ENCODE peak calls at places on chromosome 19, in nine cellular contexts. S, Q, D, L, F, U, W, J and N are unnamed samples.

GRCh38 chr19:14683439-14683838 is 6.4 kb upstream of the ZNF333 start:
- DNase-seq in W (no peak), Q (no peak), L (peak), J (no peak), S (no peak), U (no peak), D (no peak), F (no peak), N (no peak)

GRCh38 chr19:27754700-27755099 is 1458.3 kb downstream of the UQCRFS1 start:
- DNase-seq in S (no peak), J (no peak), F (no peak), Q (no peak), W (no peak), D (no peak), U (no peak), L (no peak), N (no peak)

GRCh38 chr19:2719910-2720776 is 1.0 kb downstream of the DIRAS1 start:
- DNase-seq in F (peak), D (no peak), W (no peak), Q (peak), L (no peak), U (no peak), J (no peak), S (no peak), N (peak)

GRCh38 chr19:51422053-51422448 is 4.6 kb upstream of the SIGLEC10 start:
- DNase-seq in D (peak), L (peak), F (peak), Q (peak), W (peak), U (peak), S (peak), J (peak), N (peak)

GRCh38 chr19:13060964-13061927 is 41.4 kb downstream of the LYL1 start:
- DNase-seq in W (peak), D (peak), S (peak), U (peak), F (peak), Q (peak), J (peak), L (peak), N (peak)

GRCh38 chr19:8935460-8935859 is 74.7 kb downstream of the MUC16 start:
- DNase-seq in D (no peak), F (no peak), S (no peak), Q (no peak), L (no peak), W (no peak), U (no peak), J (no peak), N (no peak)

GRCh38 chr19:51372649-51373504 is at the start of gene NKG7:
- DNase-seq in D (no peak), S (peak), W (no peak), Q (no peak), L (no peak), U (no peak), J (no peak), F (no peak), N (no peak)

GRCh38 chr19:2477141-2477710 is 1.3 kb downstream of the GADD45B start:
- DNase-seq in L (peak), U (no peak), D (no peak), W (no peak), J (no peak), S (no peak), Q (peak), F (peak), N (peak)

GRCh38 chr19:19110410-19111137 is 27.7 kb downstream of the TMEM161A start:
- DNase-seq in W (no peak), F (no peak), S (no peak), D (no peak), L (no peak), J (no peak), Q (no peak), U (no peak), N (no peak)

GRCh38 chr19:54152878-54153524 is 6.5 kb downstream of the LENG1 start:
- DNase-seq in U (no peak), W (no peak), L (no peak), S (no peak), D (no peak), Q (no peak), F (no peak), J (no peak), N (no peak)

GRCh38 chr19:13195678-13196077 is 45.5 kb downstream of the IER2 start:
- DNase-seq in J (no peak), Q (peak), W (no peak), U (no peak), L (no peak), D (no peak), F (peak), S (peak), N (no peak)

GRCh38 chr19:2420490-2420889 is 6.9 kb downstream of the TIMM13 start:
- DNase-seq in S (no peak), F (no peak), L (no peak), Q (no peak), U (no peak), D (no peak), J (no peak), W (no peak), N (no peak)

DNA sequence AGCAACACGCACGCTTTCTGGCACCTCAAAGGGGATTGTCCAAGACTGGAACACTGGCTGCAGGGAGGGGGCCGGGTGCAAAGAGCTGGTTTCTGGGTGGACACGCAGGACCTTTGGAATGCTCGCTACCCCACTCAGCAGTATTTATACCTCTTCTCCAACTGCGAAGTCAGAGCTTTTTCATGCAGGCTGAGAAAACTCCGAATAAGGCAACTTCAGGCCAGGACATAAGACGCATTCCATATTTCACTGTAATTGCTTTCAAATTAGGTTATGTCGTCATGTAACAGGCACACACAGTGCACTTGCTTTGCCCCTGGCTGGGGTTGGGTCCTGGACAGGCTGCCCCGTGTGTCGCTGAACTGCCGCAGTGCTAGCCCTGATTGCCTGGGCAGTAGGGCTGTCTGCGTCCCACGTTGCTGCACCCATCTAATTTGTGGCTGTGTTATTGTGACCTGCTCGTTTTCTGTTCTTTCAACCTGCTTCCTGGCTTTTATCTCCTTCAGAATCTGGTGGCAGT is 44.5 kb downstream of the ACTN4 start:
- DNase-seq in J (no peak), S (no peak), W (no peak), Q (no peak), F (peak), L (peak), U (no peak), D (peak), N (no peak)
- H3K27ac ChIP-seq in J (peak), S (no peak), W (peak), Q (peak), F (peak), L (peak), U (peak), D (peak), N (peak)

DNA sequence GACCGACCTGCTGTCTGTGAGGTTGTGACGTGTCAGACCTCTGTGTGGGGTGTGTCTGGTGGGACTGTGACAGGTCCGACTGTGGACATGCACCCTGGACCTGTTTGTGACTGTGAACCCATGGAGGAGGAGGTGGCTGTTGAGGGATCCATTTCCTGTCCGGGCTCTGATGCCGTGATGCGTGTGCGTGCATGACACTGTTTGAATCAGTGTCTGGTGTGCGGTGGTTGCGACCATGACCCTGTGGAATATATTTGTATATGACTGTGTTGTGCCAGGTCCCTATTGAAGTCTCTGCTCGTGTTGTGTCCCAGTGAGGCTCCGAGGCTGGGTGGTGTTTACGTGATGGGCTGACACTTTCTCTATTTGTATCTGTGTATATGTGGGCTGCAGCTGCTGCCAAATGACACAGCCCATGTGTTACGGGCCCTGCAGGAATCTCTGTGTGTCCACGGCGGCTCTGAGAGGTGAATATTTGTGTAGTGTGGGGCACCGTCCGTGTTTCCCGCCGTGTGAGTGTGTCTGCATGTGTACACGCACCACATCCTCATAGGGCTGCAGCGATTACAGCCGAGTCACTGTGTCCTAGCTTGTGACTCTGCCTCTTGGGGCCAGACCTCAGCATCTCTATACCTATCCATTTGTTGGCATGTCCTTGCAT is 18.3 kb downstream of the CCDC97 start:
- DNase-seq in J (no peak), F (no peak), D (no peak), Q (no peak), W (no peak), L (no peak), S (no peak), U (no peak), N (no peak)
- H3K27ac ChIP-seq in J (no peak), F (peak), D (peak), Q (peak), W (peak), L (peak), S (peak), U (peak), N (peak)

GRCh38 chr19:10960314-10961072 is at the start of gene SMARCA4:
- DNase-seq in L (peak), J (peak), Q (peak), U (peak), F (peak), D (peak), W (peak), S (peak), N (peak)
- H3K27ac ChIP-seq in L (peak), J (peak), Q (peak), U (peak), F (peak), D (peak), W (peak), S (peak), N (peak)

GRCh38 chr19:56538761-56539263 is at the start of gene ZFP28:
- DNase-seq in D (no peak), W (peak), U (peak), F (no peak), S (peak), J (no peak), L (peak), Q (no peak), N (peak)
- H3K27ac ChIP-seq in D (peak), W (peak), U (peak), F (peak), S (peak), J (peak), L (peak), Q (peak), N (peak)

GRCh38 chr19:30026933-30027332 is 84.9 kb downstream of the URI1 start:
- DNase-seq in D (no peak), S (no peak), U (no peak), Q (no peak), F (no peak), L (no peak), J (no peak), W (no peak), N (no peak)
- H3K27ac ChIP-seq in D (no peak), S (no peak), U (no peak), Q (no peak), F (no peak), L (no peak), J (no peak), W (no peak), N (no peak)